ENCODE peak calls at places on chromosomes 11 and 22, in six cellular contexts. E is Panc1, L is breast epithelium, I is HL-60, G is stomach, W is esophagus muscularis mucosa. P is an unnamed sample.

GRCh38 chr11:2142762-2143202 is 3.6 kb upstream of the IGF2 start:
- DNase-seq in E (no peak), L (no peak), I (no peak), G (no peak), W (no peak), P (no peak)

GRCh38 chr22:33299245-33299956 is 241.2 kb upstream of the SYN3 start:
- DNase-seq in E (no peak), L (no peak), I (no peak), G (no peak), W (no peak), P (no peak)

GRCh38 chr11:16669799-16670415 is 68.5 kb upstream of the C11orf58 start:
- DNase-seq in E (no peak), L (no peak), I (no peak), G (no peak), W (no peak), P (no peak)

GRCh38 chr11:8290122-8290810 is 26.6 kb upstream of the LMO1 start:
- DNase-seq in E (no peak), L (no peak), I (no peak), G (no peak), W (no peak), P (no peak)

GRCh38 chr22:39492186-39492585 is 9.9 kb upstream of the MIEF1 start:
- DNase-seq in E (no peak), L (no peak), I (no peak), G (no peak), W (no peak), P (no peak)

GRCh38 chr11:131838016-131838415 is 467.6 kb downstream of the NTM start:
- DNase-seq in E (no peak), L (no peak), I (no peak), G (no peak), W (no peak), P (no peak)

GRCh38 chr11:1082728-1083620 is 8.3 kb downstream of the MUC2 start:
- DNase-seq in E (no peak), L (peak; percentile 47), I (no peak), G (no peak), W (no peak), P (no peak)

GRCh38 chr11:62534779-62535545 is 11.6 kb downstream of the AHNAK start:
- DNase-seq in E (no peak), L (no peak), I (no peak), G (no peak), W (no peak), P (peak; percentile 66)

GRCh38 chr11:15589070-15589626 is 474.4 kb downstream of the INSC start:
- DNase-seq in E (no peak), L (no peak), I (no peak), G (no peak), W (no peak), P (no peak)

GRCh38 chr22:48692734-48693376 is 1134.8 kb downstream of the BRD1 start:
- DNase-seq in E (no peak), L (no peak), I (no peak), G (no peak), W (no peak), P (peak; percentile 66)

GRCh38 chr11:49995559-49995958 is 13.2 kb upstream of the OR4C12 start:
- DNase-seq in E (peak; percentile 8), L (no peak), I (peak; percentile 28), G (no peak), W (no peak), P (no peak)

GRCh38 chr22:41780714-41781507 is 19.6 kb upstream of the CCDC134 start:
- DNase-seq in E (no peak), L (no peak), I (peak; percentile 94), G (peak; percentile 67), W (no peak), P (no peak)

GRCh38 chr11:10050561-10050960 is 243.5 kb downstream of the SBF2 start:
- DNase-seq in E (peak; percentile 71), L (no peak), I (no peak), G (no peak), W (no peak), P (no peak)

GRCh38 chr22:36425977-36426523 is 38.3 kb upstream of the MYH9 start:
- DNase-seq in E (no peak), L (no peak), I (no peak), G (no peak), W (no peak), P (no peak)

GRCh38 chr11:58905716-58906547 is 33.4 kb upstream of the GLYATL1 start:
- DNase-seq in E (no peak), L (no peak), I (no peak), G (peak; percentile 50), W (peak; percentile 90), P (peak; percentile 59)

GRCh38 chr11:74839445-74839844 is 90.8 kb downstream of the RNF169 start:
- DNase-seq in E (no peak), L (no peak), I (no peak), G (no peak), W (no peak), P (no peak)

DNA sequence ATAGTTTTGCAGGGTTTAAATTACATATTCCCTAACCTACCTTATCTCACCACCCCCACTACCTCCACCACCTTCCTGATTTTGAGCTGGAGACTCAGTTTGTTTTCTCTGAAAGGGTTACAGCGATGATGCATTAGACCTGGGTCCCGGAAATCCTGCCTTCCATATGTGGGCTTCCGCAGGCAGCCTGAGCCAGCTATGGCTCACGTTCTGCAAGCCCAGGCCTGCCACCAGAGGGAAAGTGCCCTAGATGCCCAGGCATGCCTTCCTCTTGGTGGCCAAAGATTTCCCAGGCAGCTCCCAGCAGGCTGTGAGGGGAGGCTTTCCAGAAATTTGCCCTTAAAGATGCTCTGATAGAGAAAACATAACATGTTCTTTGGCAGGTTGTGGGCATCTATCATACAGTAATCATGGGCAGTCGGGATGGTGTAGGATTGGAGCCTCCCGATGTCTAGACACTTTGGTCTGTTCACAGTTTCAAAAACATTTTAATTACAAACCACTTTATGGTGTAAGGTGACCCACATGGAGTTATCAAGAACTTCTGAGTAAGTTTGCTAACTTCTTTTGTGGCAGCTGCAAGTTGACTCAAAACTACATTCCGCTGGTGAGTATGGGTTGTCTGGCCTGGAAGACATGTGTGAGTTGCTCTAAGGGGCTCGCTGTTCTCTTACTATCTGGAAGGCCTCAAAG is 79.3 kb downstream of the MICAL2 start:
- DNase-seq in E (no peak), L (no peak), I (no peak), G (no peak), W (no peak), P (no peak)
- TF ChIP-seq CTCF in E (no peak), L (peak; percentile 50), I (no peak), G (no peak), W (no peak), P (no peak)

GRCh38 chr11:71472941-71473792 is 20.2 kb downstream of the NADSYN1 start:
- DNase-seq in E (no peak), L (no peak), I (no peak), G (no peak), W (no peak), P (peak; percentile 57)

GRCh38 chr11:71473793-71474080 is 20.7 kb downstream of the NADSYN1 start:
- DNase-seq in E (no peak), L (no peak), I (no peak), G (no peak), W (no peak), P (no peak)

GRCh38 chr11:71474771-71475483 is 21.9 kb downstream of the NADSYN1 start:
- DNase-seq in E (no peak), L (no peak), I (no peak), G (no peak), W (no peak), P (peak; percentile 66)

GRCh38 chr11:71476031-71476430 is 23.0 kb downstream of the NADSYN1 start:
- DNase-seq in E (no peak), L (no peak), I (no peak), G (no peak), W (no peak), P (no peak)

DNA sequence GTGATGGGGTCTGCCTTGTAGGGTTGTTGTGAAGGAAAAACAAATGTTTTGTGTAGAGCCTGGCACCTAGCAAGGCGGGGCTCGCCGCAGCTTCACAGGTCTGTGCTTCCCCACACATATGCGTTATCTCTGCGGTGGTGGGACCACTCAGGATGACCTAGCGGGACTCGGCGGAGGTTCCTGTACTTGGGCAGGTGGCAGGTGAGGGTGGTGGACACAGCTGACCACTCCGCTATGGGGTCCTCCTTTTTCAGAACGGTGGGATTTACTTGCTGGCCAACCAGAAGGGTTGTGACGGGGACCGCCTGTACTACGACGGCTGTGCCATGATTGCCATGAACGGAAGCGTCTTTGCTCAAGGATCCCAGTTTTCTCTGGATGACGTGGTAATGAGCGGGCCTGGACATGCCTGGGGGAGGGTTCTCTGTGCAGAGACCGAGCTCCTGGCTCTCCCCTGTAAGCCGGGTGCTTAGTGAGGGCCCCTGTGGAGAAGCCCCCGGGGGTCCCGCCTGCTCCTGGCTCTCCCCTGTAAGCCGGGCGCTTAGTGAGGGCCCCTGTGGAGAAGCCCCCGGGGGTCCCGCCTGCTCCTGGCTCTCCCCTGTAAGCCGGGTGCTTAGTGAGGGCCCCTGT is 21.3 kb downstream of the NADSYN1 start:
- DNase-seq in E (no peak), L (no peak), I (no peak), G (no peak), W (no peak), P (no peak)
- TF ChIP-seq POLR2AphosphoS5 in E (no peak), L (no peak), I (no peak), G (no peak), W (no peak), P (no peak)

GRCh38 chr11:81966340-81966739 is 767.3 kb downstream of the FAM181B start:
- DNase-seq in E (no peak), L (no peak), I (no peak), G (no peak), W (no peak), P (no peak)

GRCh38 chr11:81967242-81967641 is 766.4 kb downstream of the FAM181B start:
- DNase-seq in E (no peak), L (no peak), I (no peak), G (no peak), W (no peak), P (no peak)

GRCh38 chr11:81959341-81959740 is 774.3 kb downstream of the FAM181B start:
- DNase-seq in E (no peak), L (no peak), I (no peak), G (no peak), W (no peak), P (no peak)

DNA sequence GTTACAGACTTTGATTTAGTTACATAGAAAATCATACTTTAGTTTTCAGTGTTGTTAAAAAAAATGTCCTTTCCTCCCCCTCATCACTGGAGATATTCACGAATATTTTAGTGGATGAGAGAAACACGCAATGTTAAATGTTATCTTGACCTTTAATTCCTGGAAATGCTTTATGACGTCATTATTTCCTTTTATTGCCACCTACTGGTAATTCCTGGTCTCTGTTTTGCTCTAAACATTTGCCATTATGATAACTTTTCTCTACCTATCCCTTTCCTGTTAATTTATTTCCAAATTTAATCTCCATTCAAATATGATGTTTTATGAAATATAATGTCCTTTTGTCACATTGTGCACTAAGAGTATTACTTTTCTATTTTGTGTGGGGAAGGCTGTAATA is 770.6 kb downstream of the FAM181B start:
- DNase-seq in E (no peak), L (no peak), I (no peak), G (no peak), W (no peak), P (no peak)
- TF ChIP-seq CTCF in E (no peak), L (no peak), I (no peak), G (no peak), W (no peak), P (no peak)

GRCh38 chr11:122755409-122755808 is 82.9 kb upstream of the CRTAM start:
- DNase-seq in E (no peak), L (no peak), I (no peak), G (no peak), W (no peak), P (no peak)
- TF ChIP-seq POLR2AphosphoS5 in E (no peak), L (no peak), I (no peak), G (no peak), W (no peak), P (no peak)

GRCh38 chr22:27151407-27151806 is 494.0 kb downstream of the MIAT start:
- DNase-seq in E (no peak), L (no peak), I (no peak), G (no peak), W (no peak), P (no peak)
- TF ChIP-seq CTCF in E (no peak), L (no peak), I (no peak), G (no peak), W (no peak), P (no peak)